ENCODE peak calls at places on chromosomes 5 and 9, in five cellular contexts. X, Z, P, I and F are unnamed samples.

GRCh38 chr5:148653840-148654781 is at the start of gene HTR4:
- DNase-seq in X (no peak), I (no peak), Z (no peak), P (no peak), F (no peak)

GRCh38 chr9:33227741-33228140 is 12.2 kb upstream of the SPINK4 start:
- DNase-seq in P (no peak), I (no peak), Z (no peak), X (no peak), F (no peak)

GRCh38 chr5:167861134-167861930 is 430.1 kb upstream of the WWC1 start:
- DNase-seq in I (no peak), P (peak), Z (no peak), X (no peak), F (peak)

GRCh38 chr9:133524146-133524545 is 613 bp downstream of the MYMK start:
- DNase-seq in X (no peak), I (no peak), P (no peak), Z (no peak), F (no peak)

GRCh38 chr5:43514471-43514815 is 505 bp downstream of the C5orf34 start:
- DNase-seq in P (peak), X (no peak), I (no peak), Z (no peak), F (no peak)

GRCh38 chr5:137218471-137218870 is 280.7 kb downstream of the SPOCK1 start:
- DNase-seq in Z (no peak), X (no peak), P (peak), I (no peak), F (no peak)

GRCh38 chr9:116493183-116493582 is 193.9 kb upstream of the TRIM32 start:
- DNase-seq in P (peak), I (no peak), X (no peak), Z (no peak), F (no peak)

GRCh38 chr5:159187674-159188164 is 21.6 kb downstream of the RNF145 start:
- DNase-seq in I (no peak), Z (no peak), X (no peak), P (no peak), F (no peak)

GRCh38 chr5:112283943-112284342 is 135.1 kb downstream of the EPB41L4A start:
- DNase-seq in I (no peak), P (no peak), X (no peak), Z (no peak), F (no peak)

GRCh38 chr5:83530186-83530585 is 58.6 kb downstream of the VCAN start:
- DNase-seq in I (no peak), P (peak), X (no peak), Z (no peak), F (no peak)

GRCh38 chr5:137300411-137301240 is 198.5 kb downstream of the SPOCK1 start:
- DNase-seq in Z (no peak), X (no peak), I (no peak), P (peak), F (no peak)

GRCh38 chr5:115396698-115397097 is 100.2 kb upstream of the CCDC112 start:
- DNase-seq in X (no peak), I (no peak), Z (no peak), P (no peak), F (no peak)

GRCh38 chr5:141701341-141702119 is 19.5 kb upstream of the ARAP3 start:
- DNase-seq in X (no peak), I (peak), Z (no peak), P (no peak), F (no peak)

GRCh38 chr5:7857918-7858632 is 7.1 kb upstream of the CFAP90 start:
- DNase-seq in X (no peak), Z (no peak), P (no peak), I (no peak), F (no peak)

GRCh38 chr9:130320697-130321080 is 55.1 kb downstream of the HMCN2 start:
- DNase-seq in P (no peak), Z (no peak), X (peak), I (no peak), F (no peak)

DNA sequence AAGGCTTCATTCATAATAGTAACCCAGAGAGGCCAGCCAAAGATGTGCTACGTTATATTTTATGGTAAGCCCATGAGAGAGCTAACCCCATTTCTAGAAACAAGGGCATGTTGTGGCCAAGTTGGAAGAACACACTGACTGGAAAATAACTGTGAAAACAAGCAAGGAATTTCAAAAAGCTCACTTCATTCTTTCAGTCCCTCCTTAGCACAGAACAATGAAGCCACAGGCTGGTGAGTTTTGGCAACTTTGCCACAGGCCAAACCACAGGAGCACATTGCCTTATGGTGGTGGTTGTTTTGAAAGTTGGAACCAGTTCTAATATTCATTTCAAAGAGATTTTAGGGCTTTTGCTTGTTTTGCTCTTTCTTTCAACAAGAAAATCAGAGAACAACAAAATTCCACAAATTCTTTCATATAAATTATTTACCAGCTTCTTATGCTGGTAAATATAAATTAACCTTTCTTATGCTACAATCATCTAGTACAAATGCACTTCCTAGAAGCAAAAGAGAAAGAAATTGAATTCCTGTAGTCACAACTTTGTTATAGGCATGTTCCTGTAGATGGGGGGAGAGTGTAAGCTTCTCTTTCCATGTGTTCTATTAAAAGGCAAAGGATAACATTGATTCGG is 225.4 kb upstream of the RFX3 start:
- DNase-seq in I (no peak), X (no peak), P (peak), Z (peak), F (no peak)
- H3K4me3 ChIP-seq in I (no peak), X (no peak), P (peak), Z (no peak), F (no peak)

GRCh38 chr5:176995122-176995490 is 11.5 kb downstream of the UIMC1 start:
- DNase-seq in Z (no peak), P (no peak), I (no peak), X (no peak), F (no peak)

GRCh38 chr5:176998828-176999227 is 7.8 kb downstream of the UIMC1 start:
- DNase-seq in X (no peak), I (no peak), P (no peak), Z (no peak), F (no peak)

GRCh38 chr5:176994460-176995121 is 12.0 kb downstream of the UIMC1 start:
- DNase-seq in Z (peak), X (peak), I (peak), P (no peak), F (no peak)

GRCh38 chr5:176995896-176996767 is 10.4 kb downstream of the UIMC1 start:
- DNase-seq in P (peak), X (no peak), I (peak), Z (no peak), F (no peak)

GRCh38 chr5:176996780-176997179 is 9.8 kb downstream of the UIMC1 start:
- DNase-seq in Z (no peak), I (no peak), P (no peak), X (no peak), F (no peak)
- H3K4me3 ChIP-seq in Z (no peak), I (peak), P (no peak), X (no peak), F (no peak)

DNA sequence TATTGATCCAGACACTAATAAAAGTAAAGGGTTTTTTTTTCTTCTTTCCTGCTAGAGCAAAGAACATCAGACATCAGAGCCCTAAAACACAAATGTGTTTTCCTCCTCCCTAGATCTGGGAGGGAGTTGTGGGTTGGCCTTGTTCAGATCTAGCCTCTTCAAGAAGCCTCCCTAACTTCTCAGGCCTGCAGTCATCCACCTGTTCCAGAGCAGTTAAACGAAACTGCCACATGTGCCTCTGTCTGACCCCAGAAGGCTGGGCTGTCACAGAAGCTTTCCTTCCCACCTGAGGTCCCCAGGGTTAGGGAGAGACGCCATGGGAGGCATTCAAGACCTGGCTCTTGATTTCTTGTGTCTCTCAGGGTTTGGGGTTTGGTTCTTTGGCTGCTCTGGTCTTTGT is 87.0 kb downstream of the DAB2IP start:
- DNase-seq in I (no peak), X (no peak), P (no peak), Z (no peak), F (no peak)
- H3K4me3 ChIP-seq in I (no peak), X (no peak), P (no peak), Z (no peak), F (no peak)

DNA sequence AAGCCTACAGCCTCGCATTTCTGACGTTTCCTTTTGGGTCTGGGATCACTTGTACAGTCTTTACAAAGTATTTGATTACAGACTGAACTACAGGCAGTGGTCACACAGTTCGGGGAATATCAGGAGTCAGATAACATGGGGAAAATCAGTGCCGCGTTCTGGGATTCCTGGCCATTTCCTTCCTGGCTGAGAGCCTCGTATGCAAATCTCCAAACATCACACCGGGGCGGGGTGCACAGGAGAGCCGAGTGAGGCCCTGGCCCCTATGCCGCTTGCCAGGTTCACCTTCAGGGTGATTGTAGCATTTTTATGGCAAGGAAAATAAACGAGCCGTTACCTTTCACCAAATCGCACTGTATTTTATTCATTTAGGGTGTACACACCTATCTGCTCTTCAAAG is 29.6 kb upstream of the SLC9A3 start:
- DNase-seq in X (no peak), Z (peak), I (no peak), P (peak), F (no peak)
- H3K4me3 ChIP-seq in X (no peak), Z (no peak), I (no peak), P (no peak), F (no peak)

GRCh38 chr5:174724484-174725260 is at the start of gene MSX2:
- DNase-seq in X (peak), Z (peak), I (no peak), P (peak), F (peak)

GRCh38 chr5:174723979-174724483 is 351 bp upstream of the MSX2 start:
- DNase-seq in Z (no peak), X (no peak), I (no peak), P (peak), F (no peak)

GRCh38 chr5:174726916-174727793 is 2.8 kb downstream of the MSX2 start:
- DNase-seq in I (no peak), P (no peak), Z (no peak), X (no peak), F (no peak)

GRCh38 chr5:174725991-174726601 is 1.7 kb downstream of the MSX2 start:
- DNase-seq in P (no peak), Z (no peak), X (no peak), I (no peak), F (no peak)

GRCh38 chr5:174725261-174725990 is 1.0 kb downstream of the MSX2 start:
- DNase-seq in Z (no peak), I (no peak), X (no peak), P (no peak), F (no peak)
- H3K4me3 ChIP-seq in Z (peak), I (no peak), X (no peak), P (peak), F (no peak)

GRCh38 chr9:137162505-137163100 is 7.2 kb downstream of the LRRC26 start:
- DNase-seq in Z (no peak), P (peak), I (no peak), X (no peak), F (no peak)

GRCh38 chr9:137164370-137165249 is 5.2 kb downstream of the LRRC26 start:
- DNase-seq in I (no peak), Z (no peak), P (no peak), X (no peak), F (no peak)

GRCh38 chr9:137163805-137164204 is 6.0 kb downstream of the LRRC26 start:
- DNase-seq in Z (no peak), I (no peak), P (no peak), X (no peak), F (no peak)

GRCh38 chr9:137161558-137162483 is 8.0 kb downstream of the LRRC26 start:
- DNase-seq in Z (no peak), I (no peak), X (peak), P (peak), F (no peak)

GRCh38 chr9:137163101-137163661 is 6.7 kb downstream of the LRRC26 start:
- DNase-seq in P (peak), I (no peak), X (peak), Z (no peak), F (no peak)
- H3K4me3 ChIP-seq in P (peak), I (no peak), X (peak), Z (peak), F (peak)

GRCh38 chr5:146880985-146881384 is 2.4 kb upstream of the PPP2R2B start:
- DNase-seq in I (no peak), Z (no peak), X (no peak), P (no peak), F (no peak)

GRCh38 chr5:146878471-146879172 is at the start of gene PPP2R2B:
- DNase-seq in I (no peak), X (no peak), P (peak), Z (peak), F (peak)

GRCh38 chr5:146873186-146873917 is 5.2 kb downstream of the PPP2R2B start:
- DNase-seq in X (no peak), P (no peak), Z (no peak), I (no peak), F (no peak)

GRCh38 chr5:146877783-146878470 is 630 bp downstream of the PPP2R2B start:
- DNase-seq in I (no peak), P (peak), Z (no peak), X (no peak), F (peak)

GRCh38 chr5:146877178-146877681 is 1.3 kb downstream of the PPP2R2B start:
- DNase-seq in P (no peak), Z (no peak), X (no peak), I (no peak), F (no peak)
- H3K4me3 ChIP-seq in P (peak), Z (peak), X (no peak), I (no peak), F (peak)

GRCh38 chr5:140301136-140301535 is 1.8 kb downstream of the PFDN1 start:
- DNase-seq in P (no peak), Z (no peak), X (no peak), I (no peak), F (no peak)
- H3K4me3 ChIP-seq in P (peak), Z (no peak), X (no peak), I (peak), F (peak)